ENCODE peak calls at places on chromosomes 5 and 9, in six cellular contexts. Z, H, M, O, P and E are unnamed samples.

GRCh38 chr9:88870627-88871026 is 120.6 kb upstream of the S1PR3 start:
- DNase-seq in Z (no peak), H (no peak), M (no peak), O (no peak), P (no peak), E (no peak)

GRCh38 chr5:180142008-180142803 is 66.8 kb downstream of the RASGEF1C start:
- DNase-seq in Z (no peak), H (no peak), M (no peak), O (no peak), P (no peak), E (no peak)

GRCh38 chr9:97474373-97474925 is 27.0 kb upstream of the TMOD1 start:
- DNase-seq in Z (no peak), H (no peak), M (peak; percentile 62), O (no peak), P (no peak), E (no peak)

GRCh38 chr9:127897194-127897692 is 2.2 kb downstream of the ST6GALNAC6 start:
- DNase-seq in Z (no peak), H (peak; percentile 47), M (peak; percentile 77), O (peak; percentile 95), P (peak; percentile 94), E (peak; percentile 81)

GRCh38 chr9:96009690-96010477 is 134.4 kb downstream of the ERCC6L2 start:
- DNase-seq in Z (no peak), H (no peak), M (no peak), O (no peak), P (peak; percentile 53), E (no peak)

GRCh38 chr9:101465330-101465915 is 29.8 kb upstream of the ALDOB start:
- DNase-seq in Z (no peak), H (peak; percentile 77), M (peak; percentile 70), O (peak; percentile 69), P (peak; percentile 57), E (peak; percentile 58)

GRCh38 chr5:78808818-78809217 is 160.2 kb upstream of the LHFPL2 start:
- DNase-seq in Z (no peak), H (no peak), M (no peak), O (no peak), P (no peak), E (no peak)

GRCh38 chr5:134430001-134430569 is 18.4 kb upstream of the CDKN2AIPNL start:
- DNase-seq in Z (no peak), H (no peak), M (no peak), O (no peak), P (no peak), E (no peak)

GRCh38 chr5:157689942-157690689 is 18.8 kb downstream of the C5orf52 start:
- DNase-seq in Z (no peak), H (no peak), M (no peak), O (no peak), P (no peak), E (no peak)

GRCh38 chr5:157354825-157355224 is 88.9 kb downstream of the CYFIP2 start:
- DNase-seq in Z (no peak), H (peak; percentile 19), M (no peak), O (no peak), P (peak; percentile 8), E (no peak)

GRCh38 chr9:121827251-121827967 is 176.0 kb downstream of the DAB2IP start:
- DNase-seq in Z (no peak), H (no peak), M (no peak), O (no peak), P (no peak), E (no peak)

GRCh38 chr9:93648181-93648580 is 71.8 kb downstream of the PHF2 start:
- DNase-seq in Z (no peak), H (no peak), M (no peak), O (no peak), P (no peak), E (no peak)

DNA sequence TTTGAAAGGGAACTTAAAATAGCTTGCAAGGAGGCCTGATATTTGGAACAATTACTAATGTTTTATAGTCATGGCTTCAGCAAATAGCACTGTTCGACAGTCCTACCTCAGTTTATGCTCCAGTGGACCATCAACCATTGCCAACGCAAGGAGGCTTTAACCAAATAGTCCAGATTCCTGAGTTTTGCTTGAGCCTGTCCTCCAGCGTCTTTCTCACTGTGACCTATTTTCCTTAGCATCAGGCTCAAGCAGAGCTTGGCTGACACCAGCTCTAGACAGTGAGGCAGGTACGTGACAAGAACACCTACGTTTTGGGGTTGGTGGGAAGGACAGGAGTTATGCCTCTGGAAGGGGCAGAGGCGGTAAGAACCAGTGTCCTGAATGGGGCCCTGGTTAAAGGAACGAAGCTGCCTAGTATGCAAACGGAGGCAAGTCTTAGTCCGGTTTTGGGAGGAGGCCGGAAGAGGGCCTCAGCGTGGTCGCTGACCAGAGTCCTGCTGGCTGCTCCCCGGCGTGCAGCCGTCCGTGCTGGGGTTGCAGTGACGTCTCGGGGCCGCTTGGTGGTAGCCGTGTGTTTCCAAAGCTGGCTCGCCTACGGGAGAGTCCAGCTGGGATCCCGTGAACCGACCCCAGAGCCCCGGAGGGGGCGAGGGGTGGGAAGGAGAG is 998 bp upstream of the FGF18 start:
- DNase-seq in Z (no peak), H (peak; percentile 85), M (peak; percentile 82), O (peak; percentile 61), P (peak; percentile 90), E (peak; percentile 91)
- TF ChIP-seq BHLHE40 in Z (no peak), H (no peak), M (peak; percentile 12), O (no peak), P (peak; percentile 30), E (no peak)

GRCh38 chr9:73153793-73154227 is 2.1 kb downstream of the ANXA1 start:
- DNase-seq in Z (no peak), H (peak; percentile 68), M (peak; percentile 28), O (no peak), P (peak; percentile 35), E (no peak)

GRCh38 chr9:73152445-73152844 is 780 bp downstream of the ANXA1 start:
- DNase-seq in Z (no peak), H (no peak), M (peak; percentile 65), O (no peak), P (no peak), E (no peak)

GRCh38 chr9:73149371-73150067 is 2.1 kb upstream of the ANXA1 start:
- DNase-seq in Z (peak; percentile 21), H (peak; percentile 75), M (peak; percentile 92), O (no peak), P (peak; percentile 51), E (no peak)

GRCh38 chr9:73152953-73153352 is 1.3 kb downstream of the ANXA1 start:
- DNase-seq in Z (peak; percentile 20), H (no peak), M (no peak), O (no peak), P (no peak), E (no peak)

GRCh38 chr9:73151653-73152382 is at the start of gene ANXA1:
- DNase-seq in Z (no peak), H (peak; percentile 94), M (peak; percentile 83), O (no peak), P (peak; percentile 41), E (no peak)
- TF ChIP-seq BHLHE40 in Z (no peak), H (no peak), M (no peak), O (no peak), P (no peak), E (no peak)

GRCh38 chr9:86513429-86513828 is 159.2 kb upstream of the TUT7 start:
- DNase-seq in Z (no peak), H (no peak), M (no peak), O (no peak), P (no peak), E (no peak)
- TF ChIP-seq BHLHE40 in Z (no peak), H (no peak), M (no peak), O (no peak), P (no peak), E (no peak)

GRCh38 chr9:134848504-134848903 is 32.1 kb upstream of the FCN2 start:
- DNase-seq in Z (no peak), H (no peak), M (no peak), O (no peak), P (no peak), E (no peak)

GRCh38 chr9:134847138-134847537 is 33.5 kb upstream of the FCN2 start:
- DNase-seq in Z (no peak), H (no peak), M (no peak), O (no peak), P (no peak), E (no peak)

GRCh38 chr9:134846187-134846586 is 34.4 kb upstream of the FCN2 start:
- DNase-seq in Z (no peak), H (no peak), M (no peak), O (no peak), P (no peak), E (no peak)

GRCh38 chr9:134846699-134847098 is 33.9 kb upstream of the FCN2 start:
- DNase-seq in Z (no peak), H (no peak), M (no peak), O (no peak), P (no peak), E (no peak)

GRCh38 chr9:134847752-134848432 is 32.7 kb upstream of the FCN2 start:
- DNase-seq in Z (no peak), H (peak; percentile 12), M (no peak), O (no peak), P (no peak), E (no peak)
- TF ChIP-seq BHLHE40 in Z (no peak), H (no peak), M (no peak), O (no peak), P (no peak), E (no peak)

DNA sequence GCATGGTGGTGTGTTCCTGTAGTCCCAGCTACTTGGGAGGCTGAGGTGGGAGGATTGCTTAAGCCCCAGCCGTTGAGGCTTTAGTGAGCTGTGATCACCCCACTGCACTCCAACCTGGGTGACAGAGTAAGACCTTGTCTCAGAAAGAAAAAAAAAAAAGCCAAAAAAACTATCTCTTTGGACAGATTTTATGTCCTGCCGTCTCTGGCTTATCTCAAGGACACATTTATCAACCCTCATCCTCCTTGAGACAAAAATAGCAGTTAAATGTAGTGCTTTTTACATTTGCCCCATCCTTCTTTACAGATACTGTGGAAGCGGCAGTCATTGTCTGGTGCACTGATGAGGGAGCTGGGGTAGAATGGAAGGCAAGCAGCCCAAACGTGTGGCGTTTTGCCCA is 11.7 kb upstream of the COL15A1 start:
- DNase-seq in Z (no peak), H (no peak), M (no peak), O (no peak), P (peak; percentile 87), E (no peak)
- TF ChIP-seq BHLHE40 in Z (no peak), H (no peak), M (no peak), O (no peak), P (peak; percentile 32), E (no peak)